ENCODE peak calls at places on chromosomes 5 and 9, in seven cellular contexts. X is BJ, V is GM23338, R is ELR, Q is GF-D8, K is anterior cingulate cortex, M is uterus. G is an unnamed sample.

GRCh38 chr5:110333384-110333783 is 393.1 kb downstream of the TMEM232 start:
- DNase-seq in X (no peak), V (peak), R (peak), Q (no peak), K (no peak), M (no peak), G (no peak)

GRCh38 chr9:124835026-124835501 is 18.2 kb upstream of the WDR38 start:
- DNase-seq in X (no peak), V (no peak), R (peak), Q (no peak), K (no peak), M (no peak), G (peak)

GRCh38 chr5:73812962-73813588 is 187.1 kb downstream of the ARHGEF28 start:
- DNase-seq in X (no peak), V (no peak), R (no peak), Q (no peak), K (no peak), M (peak), G (no peak)

GRCh38 chr9:125593581-125593980 is 113.4 kb downstream of the MAPKAP1 start:
- DNase-seq in X (no peak), V (no peak), R (no peak), Q (no peak), K (no peak), M (no peak), G (no peak)

GRCh38 chr9:113519401-113520108 is 56.0 kb downstream of the RGS3 start:
- DNase-seq in X (no peak), V (no peak), R (peak), Q (no peak), K (no peak), M (no peak), G (no peak)

GRCh38 chr5:139845846-139846681 is 50.5 kb downstream of the PSD2 start:
- DNase-seq in X (no peak), V (no peak), R (no peak), Q (no peak), K (no peak), M (no peak), G (no peak)

GRCh38 chr5:180555168-180555921 is 36.0 kb downstream of the SCGB3A1 start:
- DNase-seq in X (peak), V (no peak), R (peak), Q (no peak), K (no peak), M (no peak), G (no peak)

GRCh38 chr9:127853312-127854168 is 918 bp downstream of the ENG start:
- DNase-seq in X (no peak), V (no peak), R (peak), Q (no peak), K (no peak), M (no peak), G (no peak)

GRCh38 chr9:116494815-116495634 is 192.1 kb upstream of the TRIM32 start:
- DNase-seq in X (no peak), V (peak), R (peak), Q (no peak), K (no peak), M (peak), G (peak)

GRCh38 chr9:91033802-91034201 is 232.2 kb downstream of the SYK start:
- DNase-seq in X (no peak), V (peak), R (peak), Q (no peak), K (no peak), M (no peak), G (no peak)

GRCh38 chr5:98570010-98570409 is 203.5 kb upstream of the RGMB start:
- DNase-seq in X (peak), V (no peak), R (peak), Q (no peak), K (no peak), M (no peak), G (no peak)

GRCh38 chr5:106601605-106602004 is 1069.1 kb downstream of the EFNA5 start:
- DNase-seq in X (no peak), V (peak), R (no peak), Q (no peak), K (no peak), M (no peak), G (no peak)

GRCh38 chr5:177445052-177446016 is 1.3 kb upstream of the PRR7 start:
- DNase-seq in X (no peak), V (no peak), R (no peak), Q (no peak), K (no peak), M (no peak), G (no peak)

GRCh38 chr5:171309526-171310333 is 682 bp downstream of the TLX3 start:
- DNase-seq in X (no peak), V (no peak), R (no peak), Q (no peak), K (no peak), M (no peak), G (no peak)

GRCh38 chr9:114176601-114177295 is 21.4 kb downstream of the COL27A1 start:
- DNase-seq in X (no peak), V (no peak), R (peak), Q (no peak), K (no peak), M (no peak), G (no peak)

GRCh38 chr9:111896942-111897830 is 572 bp downstream of the UGCG start:
- DNase-seq in X (no peak), V (peak), R (peak), Q (no peak), K (peak), M (peak), G (no peak)

GRCh38 chr5:168472329-168472728 is 13.9 kb upstream of the RARS1 start:
- DNase-seq in X (peak), V (peak), R (peak), Q (no peak), K (no peak), M (no peak), G (no peak)